ENCODE peak calls at places on chromosome 7, in ten cellular contexts. One of them, this sample, is unnamed.

GRCh38 chr7:144057954-144058353 is 9.2 kb downstream of the OR2A5 start:
- DNase-seq in Caco-2: peak; percentile 61
- DNase-seq in endodermal cell: no peak
- DNase-seq in naive thymus-derived CD4-positive, alpha-beta T cell: no peak
- DNase-seq in kidney: no peak
- DNase-seq in sigmoid colon: no peak
- DNase-seq in stomach: no peak
- DNase-seq in OCI-LY7: no peak
- DNase-seq in spleen: no peak
- DNase-seq in CD4-positive, alpha-beta memory T cell: no peak
- DNase-seq in this sample: no peak

GRCh38 chr7:84277628-84278224 is 83.1 kb upstream of the SEMA3A start:
- DNase-seq in Caco-2: no peak
- DNase-seq in endodermal cell: peak; percentile 76
- DNase-seq in naive thymus-derived CD4-positive, alpha-beta T cell: no peak
- DNase-seq in kidney: no peak
- DNase-seq in sigmoid colon: no peak
- DNase-seq in stomach: no peak
- DNase-seq in OCI-LY7: no peak
- DNase-seq in spleen: no peak
- DNase-seq in CD4-positive, alpha-beta memory T cell: no peak
- DNase-seq in this sample: no peak

GRCh38 chr7:69190738-69191137 is 407.5 kb upstream of the AUTS2 start:
- DNase-seq in Caco-2: no peak
- DNase-seq in endodermal cell: no peak
- DNase-seq in naive thymus-derived CD4-positive, alpha-beta T cell: no peak
- DNase-seq in kidney: no peak
- DNase-seq in sigmoid colon: no peak
- DNase-seq in stomach: no peak
- DNase-seq in OCI-LY7: no peak
- DNase-seq in spleen: no peak
- DNase-seq in CD4-positive, alpha-beta memory T cell: no peak
- DNase-seq in this sample: no peak

GRCh38 chr7:157537056-157537455 is 200.3 kb downstream of the DNAJB6 start:
- DNase-seq in Caco-2: no peak
- DNase-seq in endodermal cell: no peak
- DNase-seq in naive thymus-derived CD4-positive, alpha-beta T cell: no peak
- DNase-seq in kidney: peak; percentile 29
- DNase-seq in sigmoid colon: peak; percentile 29
- DNase-seq in stomach: no peak
- DNase-seq in OCI-LY7: no peak
- DNase-seq in spleen: peak; percentile 12
- DNase-seq in CD4-positive, alpha-beta memory T cell: no peak
- DNase-seq in this sample: no peak

GRCh38 chr7:50307368-50308012 is 3.0 kb downstream of the IKZF1 start:
- DNase-seq in Caco-2: no peak
- DNase-seq in endodermal cell: no peak
- DNase-seq in naive thymus-derived CD4-positive, alpha-beta T cell: peak; percentile 76
- DNase-seq in kidney: no peak
- DNase-seq in sigmoid colon: no peak
- DNase-seq in stomach: no peak
- DNase-seq in OCI-LY7: peak; percentile 88
- DNase-seq in spleen: peak; percentile 89
- DNase-seq in CD4-positive, alpha-beta memory T cell: peak; percentile 73
- DNase-seq in this sample: no peak

GRCh38 chr7:48528689-48529088 is 357.4 kb downstream of the ABCA13 start:
- DNase-seq in Caco-2: peak; percentile 48
- DNase-seq in endodermal cell: peak; percentile 71
- DNase-seq in naive thymus-derived CD4-positive, alpha-beta T cell: no peak
- DNase-seq in kidney: no peak
- DNase-seq in sigmoid colon: no peak
- DNase-seq in stomach: no peak
- DNase-seq in OCI-LY7: peak; percentile 3
- DNase-seq in spleen: no peak
- DNase-seq in CD4-positive, alpha-beta memory T cell: no peak
- DNase-seq in this sample: no peak

GRCh38 chr7:135979674-135980660 is 2.8 kb upstream of the MTPN start:
- DNase-seq in Caco-2: no peak
- DNase-seq in endodermal cell: no peak
- DNase-seq in naive thymus-derived CD4-positive, alpha-beta T cell: no peak
- DNase-seq in kidney: no peak
- DNase-seq in sigmoid colon: no peak
- DNase-seq in stomach: no peak
- DNase-seq in OCI-LY7: no peak
- DNase-seq in spleen: no peak
- DNase-seq in CD4-positive, alpha-beta memory T cell: no peak
- DNase-seq in this sample: no peak

GRCh38 chr7:3195160-3195559 is 105.9 kb upstream of the SDK1 start:
- DNase-seq in Caco-2: no peak
- DNase-seq in endodermal cell: no peak
- DNase-seq in naive thymus-derived CD4-positive, alpha-beta T cell: no peak
- DNase-seq in kidney: peak; percentile 51
- DNase-seq in sigmoid colon: peak; percentile 27
- DNase-seq in stomach: no peak
- DNase-seq in OCI-LY7: no peak
- DNase-seq in spleen: peak; percentile 25
- DNase-seq in CD4-positive, alpha-beta memory T cell: no peak
- DNase-seq in this sample: no peak

GRCh38 chr7:157875230-157876179 is 538.7 kb downstream of the DNAJB6 start:
- DNase-seq in Caco-2: no peak
- DNase-seq in endodermal cell: peak; percentile 86
- DNase-seq in naive thymus-derived CD4-positive, alpha-beta T cell: peak; percentile 72
- DNase-seq in kidney: peak; percentile 68
- DNase-seq in sigmoid colon: no peak
- DNase-seq in stomach: peak; percentile 57
- DNase-seq in OCI-LY7: peak; percentile 11
- DNase-seq in spleen: peak; percentile 81
- DNase-seq in CD4-positive, alpha-beta memory T cell: peak; percentile 53
- DNase-seq in this sample: no peak

GRCh38 chr7:27053153-27053552 is 42.6 kb downstream of the HOXA1 start:
- DNase-seq in Caco-2: no peak
- DNase-seq in endodermal cell: peak; percentile 64
- DNase-seq in naive thymus-derived CD4-positive, alpha-beta T cell: no peak
- DNase-seq in kidney: no peak
- DNase-seq in sigmoid colon: no peak
- DNase-seq in stomach: no peak
- DNase-seq in OCI-LY7: no peak
- DNase-seq in spleen: no peak
- DNase-seq in CD4-positive, alpha-beta memory T cell: no peak
- DNase-seq in this sample: no peak

GRCh38 chr7:80288175-80289122 is 153.8 kb downstream of the GNAI1 start:
- DNase-seq in Caco-2: no peak
- DNase-seq in endodermal cell: peak; percentile 57
- DNase-seq in naive thymus-derived CD4-positive, alpha-beta T cell: no peak
- DNase-seq in kidney: no peak
- DNase-seq in sigmoid colon: no peak
- DNase-seq in stomach: no peak
- DNase-seq in OCI-LY7: no peak
- DNase-seq in spleen: no peak
- DNase-seq in CD4-positive, alpha-beta memory T cell: no peak
- DNase-seq in this sample: no peak

GRCh38 chr7:148264933-148265557 is 325.5 kb upstream of the C7orf33 start:
- DNase-seq in Caco-2: no peak
- DNase-seq in endodermal cell: peak; percentile 77
- DNase-seq in naive thymus-derived CD4-positive, alpha-beta T cell: no peak
- DNase-seq in kidney: no peak
- DNase-seq in sigmoid colon: no peak
- DNase-seq in stomach: no peak
- DNase-seq in OCI-LY7: peak; percentile 56
- DNase-seq in spleen: no peak
- DNase-seq in CD4-positive, alpha-beta memory T cell: no peak
- DNase-seq in this sample: no peak

GRCh38 chr7:75689246-75690099 is 49.3 kb downstream of the HIP1 start:
- DNase-seq in Caco-2: no peak
- DNase-seq in endodermal cell: no peak
- DNase-seq in naive thymus-derived CD4-positive, alpha-beta T cell: no peak
- DNase-seq in kidney: no peak
- DNase-seq in sigmoid colon: peak; percentile 22
- DNase-seq in stomach: no peak
- DNase-seq in OCI-LY7: peak; percentile 57
- DNase-seq in spleen: no peak
- DNase-seq in CD4-positive, alpha-beta memory T cell: no peak
- DNase-seq in this sample: no peak

GRCh38 chr7:104482362-104483042 is 154.1 kb downstream of the LHFPL3 start:
- DNase-seq in Caco-2: no peak
- DNase-seq in endodermal cell: no peak
- DNase-seq in naive thymus-derived CD4-positive, alpha-beta T cell: no peak
- DNase-seq in kidney: no peak
- DNase-seq in sigmoid colon: no peak
- DNase-seq in stomach: no peak
- DNase-seq in OCI-LY7: no peak
- DNase-seq in spleen: no peak
- DNase-seq in CD4-positive, alpha-beta memory T cell: no peak
- DNase-seq in this sample: no peak

GRCh38 chr7:30986331-30986730 is 22.6 kb downstream of the GHRHR start:
- DNase-seq in Caco-2: no peak
- DNase-seq in endodermal cell: no peak
- DNase-seq in naive thymus-derived CD4-positive, alpha-beta T cell: no peak
- DNase-seq in kidney: no peak
- DNase-seq in sigmoid colon: no peak
- DNase-seq in stomach: no peak
- DNase-seq in OCI-LY7: no peak
- DNase-seq in spleen: no peak
- DNase-seq in CD4-positive, alpha-beta memory T cell: no peak
- DNase-seq in this sample: no peak

GRCh38 chr7:30983042-30983913 is 19.5 kb downstream of the GHRHR start:
- DNase-seq in Caco-2: peak; percentile 78
- DNase-seq in endodermal cell: peak; percentile 98
- DNase-seq in naive thymus-derived CD4-positive, alpha-beta T cell: peak; percentile 53
- DNase-seq in kidney: peak; percentile 91
- DNase-seq in sigmoid colon: peak; percentile 90
- DNase-seq in stomach: peak; percentile 85
- DNase-seq in OCI-LY7: peak; percentile 75
- DNase-seq in spleen: peak; percentile 92
- DNase-seq in CD4-positive, alpha-beta memory T cell: peak; percentile 40
- DNase-seq in this sample: peak; percentile 76

GRCh38 chr7:30983914-30984247 is 20.1 kb downstream of the GHRHR start:
- DNase-seq in Caco-2: no peak
- DNase-seq in endodermal cell: no peak
- DNase-seq in naive thymus-derived CD4-positive, alpha-beta T cell: no peak
- DNase-seq in kidney: no peak
- DNase-seq in sigmoid colon: no peak
- DNase-seq in stomach: no peak
- DNase-seq in OCI-LY7: no peak
- DNase-seq in spleen: no peak
- DNase-seq in CD4-positive, alpha-beta memory T cell: no peak
- DNase-seq in this sample: no peak

GRCh38 chr7:30985756-30986155 is 22.0 kb downstream of the GHRHR start:
- DNase-seq in Caco-2: no peak
- DNase-seq in endodermal cell: no peak
- DNase-seq in naive thymus-derived CD4-positive, alpha-beta T cell: no peak
- DNase-seq in kidney: no peak
- DNase-seq in sigmoid colon: no peak
- DNase-seq in stomach: no peak
- DNase-seq in OCI-LY7: no peak
- DNase-seq in spleen: no peak
- DNase-seq in CD4-positive, alpha-beta memory T cell: no peak
- DNase-seq in this sample: no peak

GRCh38 chr7:30984359-30985107 is 20.8 kb downstream of the GHRHR start:
- DNase-seq in Caco-2: no peak
- DNase-seq in endodermal cell: peak; percentile 87
- DNase-seq in naive thymus-derived CD4-positive, alpha-beta T cell: no peak
- DNase-seq in kidney: no peak
- DNase-seq in sigmoid colon: no peak
- DNase-seq in stomach: peak; percentile 31
- DNase-seq in OCI-LY7: no peak
- DNase-seq in spleen: no peak
- DNase-seq in CD4-positive, alpha-beta memory T cell: no peak
- DNase-seq in this sample: no peak
- H3K4me1 ChIP-seq in Caco-2: no peaks in the 10 kb centered on the region
- H3K4me1 ChIP-seq in endodermal cell: no peaks in the 10 kb centered on the region
- H3K4me1 ChIP-seq in naive thymus-derived CD4-positive, alpha-beta T cell: no peaks in the 10 kb centered on the region
- H3K4me1 ChIP-seq in kidney: peaks cover 4% of the 10 kb centered on the region
- H3K4me1 ChIP-seq in sigmoid colon: peaks cover 17% of the 10 kb centered on the region
- H3K4me1 ChIP-seq in stomach: peaks cover 7% of the 10 kb centered on the region
- H3K4me1 ChIP-seq in OCI-LY7: peaks cover 8% of the 10 kb centered on the region
- H3K4me1 ChIP-seq in spleen: peaks cover 6% of the 10 kb centered on the region
- H3K4me1 ChIP-seq in CD4-positive, alpha-beta memory T cell: peaks cover 4% of the 10 kb centered on the region
- H3K4me1 ChIP-seq in this sample: no peaks in the 10 kb centered on the region

DNA sequence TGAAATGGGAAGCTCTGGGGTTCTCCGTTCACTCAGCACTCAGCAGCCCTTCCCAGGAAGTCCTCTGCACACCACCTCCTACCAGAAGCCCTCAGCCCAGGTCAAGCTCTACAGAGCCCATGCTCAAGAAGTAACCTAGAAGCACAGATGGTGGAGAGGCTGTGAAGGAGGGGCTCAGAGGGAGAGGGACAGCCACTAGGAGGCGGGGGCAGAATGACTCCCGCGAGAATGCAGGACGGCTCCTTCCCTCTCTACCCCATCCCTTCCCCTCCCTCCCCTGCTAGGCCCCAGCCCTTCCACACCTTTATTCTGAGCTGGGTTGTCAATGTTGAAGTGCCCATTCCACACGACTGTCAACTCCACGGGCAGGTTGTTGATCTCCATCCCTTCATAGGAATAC is 373.2 kb downstream of the PLXNA4 start:
- DNase-seq in Caco-2: no peak
- DNase-seq in endodermal cell: peak; percentile 69
- DNase-seq in naive thymus-derived CD4-positive, alpha-beta T cell: no peak
- DNase-seq in kidney: no peak
- DNase-seq in sigmoid colon: peak; percentile 43
- DNase-seq in stomach: no peak
- DNase-seq in OCI-LY7: no peak
- DNase-seq in spleen: no peak
- DNase-seq in CD4-positive, alpha-beta memory T cell: no peak
- DNase-seq in this sample: no peak
- H3K36me3 ChIP-seq in Caco-2: no peaks in the 10 kb centered on the region
- H3K36me3 ChIP-seq in endodermal cell: peaks cover 4% of the 10 kb centered on the region
- H3K36me3 ChIP-seq in naive thymus-derived CD4-positive, alpha-beta T cell: no peaks in the 10 kb centered on the region
- H3K36me3 ChIP-seq in kidney: no peaks in the 10 kb centered on the region
- H3K36me3 ChIP-seq in sigmoid colon: peaks cover 3% of the 10 kb centered on the region
- H3K36me3 ChIP-seq in stomach: no peaks in the 10 kb centered on the region
- H3K36me3 ChIP-seq in OCI-LY7: no peaks in the 10 kb centered on the region
- H3K36me3 ChIP-seq in spleen: no peaks in the 10 kb centered on the region
- H3K36me3 ChIP-seq in CD4-positive, alpha-beta memory T cell: no peaks in the 10 kb centered on the region
- H3K36me3 ChIP-seq in this sample: no peaks in the 10 kb centered on the region

GRCh38 chr7:92750440-92750839 is 85.9 kb downstream of the CDK6 start:
- DNase-seq in Caco-2: no peak
- DNase-seq in endodermal cell: no peak
- DNase-seq in naive thymus-derived CD4-positive, alpha-beta T cell: no peak
- DNase-seq in kidney: no peak
- DNase-seq in sigmoid colon: no peak
- DNase-seq in stomach: no peak
- DNase-seq in OCI-LY7: no peak
- DNase-seq in spleen: no peak
- DNase-seq in CD4-positive, alpha-beta memory T cell: no peak
- DNase-seq in this sample: no peak
- H3K4me1 ChIP-seq in Caco-2: peaks cover 43% of the 10 kb centered on the region
- H3K4me1 ChIP-seq in endodermal cell: no peaks in the 10 kb centered on the region
- H3K4me1 ChIP-seq in naive thymus-derived CD4-positive, alpha-beta T cell: no peaks in the 10 kb centered on the region
- H3K4me1 ChIP-seq in kidney: peaks cover 4% of the 10 kb centered on the region
- H3K4me1 ChIP-seq in sigmoid colon: peaks cover 24% of the 10 kb centered on the region
- H3K4me1 ChIP-seq in stomach: peaks cover 38% of the 10 kb centered on the region
- H3K4me1 ChIP-seq in OCI-LY7: no peaks in the 10 kb centered on the region
- H3K4me1 ChIP-seq in spleen: peaks cover 6% of the 10 kb centered on the region
- H3K4me1 ChIP-seq in CD4-positive, alpha-beta memory T cell: no peaks in the 10 kb centered on the region
- H3K4me1 ChIP-seq in this sample: peaks cover 18% of the 10 kb centered on the region

DNA sequence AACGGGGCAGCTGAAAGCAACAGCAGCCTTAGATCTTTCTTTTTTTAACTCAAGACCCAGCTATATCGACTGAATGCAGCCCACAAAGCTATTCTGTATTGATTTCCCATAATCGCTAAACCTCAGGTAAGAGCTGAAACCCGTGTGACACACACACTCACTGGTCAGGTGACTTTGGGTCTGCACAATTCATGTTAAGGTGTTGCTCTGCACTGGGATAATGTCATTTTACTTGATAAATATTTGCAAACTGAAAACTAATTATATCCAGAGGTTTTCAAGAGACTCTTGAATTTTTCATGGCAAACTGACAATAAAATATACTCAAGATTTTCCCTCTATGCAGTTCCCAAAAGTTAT is 33.1 kb downstream of the SCRN1 start:
- DNase-seq in Caco-2: no peak
- DNase-seq in endodermal cell: no peak
- DNase-seq in naive thymus-derived CD4-positive, alpha-beta T cell: no peak
- DNase-seq in kidney: no peak
- DNase-seq in sigmoid colon: no peak
- DNase-seq in stomach: no peak
- DNase-seq in OCI-LY7: no peak
- DNase-seq in spleen: no peak
- DNase-seq in CD4-positive, alpha-beta memory T cell: no peak
- DNase-seq in this sample: no peak
- H3K36me3 ChIP-seq in Caco-2: peaks cover 3% of the 10 kb centered on the region
- H3K36me3 ChIP-seq in endodermal cell: peaks cover 69% of the 10 kb centered on the region
- H3K36me3 ChIP-seq in naive thymus-derived CD4-positive, alpha-beta T cell: no peaks in the 10 kb centered on the region
- H3K36me3 ChIP-seq in kidney: no peaks in the 10 kb centered on the region
- H3K36me3 ChIP-seq in sigmoid colon: peaks cover 38% of the 10 kb centered on the region
- H3K36me3 ChIP-seq in stomach: peaks cover 31% of the 10 kb centered on the region
- H3K36me3 ChIP-seq in OCI-LY7: peaks cover 54% of the 10 kb centered on the region
- H3K36me3 ChIP-seq in spleen: peaks cover 4% of the 10 kb centered on the region
- H3K36me3 ChIP-seq in CD4-positive, alpha-beta memory T cell: no peaks in the 10 kb centered on the region
- H3K36me3 ChIP-seq in this sample: no peaks in the 10 kb centered on the region

This sample was measured in lung.